ENCODE peak calls at places on chromosomes 16 and 17, in six cellular contexts. One of them, this sample, is unnamed.

GRCh38 chr17:21400816-21401593 is 24.8 kb downstream of the KCNJ12 start:
- DNase-seq in activated T-cell treated with anti-CD3 and anti-CD28 coated beads, Interleukin-2, amount 50 U/mL, for 4 hours: no peak
- DNase-seq in stimulated activated naive CD8-positive, alpha-beta T cell treated with anti-CD3 and anti-CD28 coated beads, Interleukin-15, amount 100 ng/mL, for 72 hours: no peak
- DNase-seq in IMR-90: no peak
- DNase-seq in HT1080: no peak
- DNase-seq in B cell: no peak
- DNase-seq in this sample: no peak

GRCh38 chr16:68144008-68144407 is 58.8 kb downstream of the NFATC3 start:
- DNase-seq in activated T-cell treated with anti-CD3 and anti-CD28 coated beads, Interleukin-2, amount 50 U/mL, for 4 hours: no peak
- DNase-seq in stimulated activated naive CD8-positive, alpha-beta T cell treated with anti-CD3 and anti-CD28 coated beads, Interleukin-15, amount 100 ng/mL, for 72 hours: no peak
- DNase-seq in IMR-90: no peak
- DNase-seq in HT1080: no peak
- DNase-seq in B cell: no peak
- DNase-seq in this sample: no peak

GRCh38 chr17:59377410-59377809 is 46.0 kb downstream of the YPEL2 start:
- DNase-seq in activated T-cell treated with anti-CD3 and anti-CD28 coated beads, Interleukin-2, amount 50 U/mL, for 4 hours: no peak
- DNase-seq in stimulated activated naive CD8-positive, alpha-beta T cell treated with anti-CD3 and anti-CD28 coated beads, Interleukin-15, amount 100 ng/mL, for 72 hours: no peak
- DNase-seq in IMR-90: peak; percentile 49
- DNase-seq in HT1080: peak; percentile 65
- DNase-seq in B cell: no peak
- DNase-seq in this sample: no peak

GRCh38 chr17:47719411-47720152 is 13.5 kb upstream of the TBX21 start:
- DNase-seq in activated T-cell treated with anti-CD3 and anti-CD28 coated beads, Interleukin-2, amount 50 U/mL, for 4 hours: peak; percentile 63
- DNase-seq in stimulated activated naive CD8-positive, alpha-beta T cell treated with anti-CD3 and anti-CD28 coated beads, Interleukin-15, amount 100 ng/mL, for 72 hours: peak; percentile 82
- DNase-seq in IMR-90: peak; percentile 72
- DNase-seq in HT1080: peak; percentile 80
- DNase-seq in B cell: no peak
- DNase-seq in this sample: no peak

GRCh38 chr16:88940196-88941050 is 36.6 kb downstream of the CBFA2T3 start:
- DNase-seq in activated T-cell treated with anti-CD3 and anti-CD28 coated beads, Interleukin-2, amount 50 U/mL, for 4 hours: no peak
- DNase-seq in stimulated activated naive CD8-positive, alpha-beta T cell treated with anti-CD3 and anti-CD28 coated beads, Interleukin-15, amount 100 ng/mL, for 72 hours: no peak
- DNase-seq in IMR-90: no peak
- DNase-seq in HT1080: no peak
- DNase-seq in B cell: no peak
- DNase-seq in this sample: no peak

GRCh38 chr16:50196736-50197135 is 43.6 kb downstream of the TENT4B start:
- DNase-seq in activated T-cell treated with anti-CD3 and anti-CD28 coated beads, Interleukin-2, amount 50 U/mL, for 4 hours: no peak
- DNase-seq in stimulated activated naive CD8-positive, alpha-beta T cell treated with anti-CD3 and anti-CD28 coated beads, Interleukin-15, amount 100 ng/mL, for 72 hours: no peak
- DNase-seq in IMR-90: peak; percentile 41
- DNase-seq in HT1080: peak; percentile 81
- DNase-seq in B cell: no peak
- DNase-seq in this sample: no peak

GRCh38 chr17:75645501-75645888 is 12.3 kb downstream of the SMIM5 start:
- DNase-seq in activated T-cell treated with anti-CD3 and anti-CD28 coated beads, Interleukin-2, amount 50 U/mL, for 4 hours: no peak
- DNase-seq in stimulated activated naive CD8-positive, alpha-beta T cell treated with anti-CD3 and anti-CD28 coated beads, Interleukin-15, amount 100 ng/mL, for 72 hours: no peak
- DNase-seq in IMR-90: no peak
- DNase-seq in HT1080: no peak
- DNase-seq in B cell: no peak
- DNase-seq in this sample: no peak

GRCh38 chr17:74493381-74493833 is 27.0 kb downstream of the CD300A start:
- DNase-seq in activated T-cell treated with anti-CD3 and anti-CD28 coated beads, Interleukin-2, amount 50 U/mL, for 4 hours: peak; percentile 63
- DNase-seq in stimulated activated naive CD8-positive, alpha-beta T cell treated with anti-CD3 and anti-CD28 coated beads, Interleukin-15, amount 100 ng/mL, for 72 hours: peak; percentile 43
- DNase-seq in IMR-90: peak; percentile 45
- DNase-seq in HT1080: peak; percentile 44
- DNase-seq in B cell: peak; percentile 50
- DNase-seq in this sample: peak; percentile 54

GRCh38 chr16:29314292-29314934 is 92.1 kb downstream of the NPIPB11 start:
- DNase-seq in activated T-cell treated with anti-CD3 and anti-CD28 coated beads, Interleukin-2, amount 50 U/mL, for 4 hours: no peak
- DNase-seq in stimulated activated naive CD8-positive, alpha-beta T cell treated with anti-CD3 and anti-CD28 coated beads, Interleukin-15, amount 100 ng/mL, for 72 hours: no peak
- DNase-seq in IMR-90: no peak
- DNase-seq in HT1080: no peak
- DNase-seq in B cell: peak; percentile 9
- DNase-seq in this sample: no peak

GRCh38 chr16:2497116-2497630 is 16.6 kb upstream of the ATP6V0C start:
- DNase-seq in activated T-cell treated with anti-CD3 and anti-CD28 coated beads, Interleukin-2, amount 50 U/mL, for 4 hours: no peak
- DNase-seq in stimulated activated naive CD8-positive, alpha-beta T cell treated with anti-CD3 and anti-CD28 coated beads, Interleukin-15, amount 100 ng/mL, for 72 hours: no peak
- DNase-seq in IMR-90: no peak
- DNase-seq in HT1080: no peak
- DNase-seq in B cell: no peak
- DNase-seq in this sample: no peak

GRCh38 chr16:49643429-49644142 is 212.3 kb downstream of the ZNF423 start:
- DNase-seq in activated T-cell treated with anti-CD3 and anti-CD28 coated beads, Interleukin-2, amount 50 U/mL, for 4 hours: no peak
- DNase-seq in stimulated activated naive CD8-positive, alpha-beta T cell treated with anti-CD3 and anti-CD28 coated beads, Interleukin-15, amount 100 ng/mL, for 72 hours: no peak
- DNase-seq in IMR-90: peak; percentile 78
- DNase-seq in HT1080: peak; percentile 32
- DNase-seq in B cell: no peak
- DNase-seq in this sample: no peak

GRCh38 chr16:8962393-8963009 is 1.2 kb downstream of the USP7 start:
- DNase-seq in activated T-cell treated with anti-CD3 and anti-CD28 coated beads, Interleukin-2, amount 50 U/mL, for 4 hours: peak; percentile 21
- DNase-seq in stimulated activated naive CD8-positive, alpha-beta T cell treated with anti-CD3 and anti-CD28 coated beads, Interleukin-15, amount 100 ng/mL, for 72 hours: peak; percentile 44
- DNase-seq in IMR-90: no peak
- DNase-seq in HT1080: no peak
- DNase-seq in B cell: peak; percentile 85
- DNase-seq in this sample: peak; percentile 47

GRCh38 chr17:11412653-11413052 is 171.6 kb downstream of the SHISA6 start:
- DNase-seq in activated T-cell treated with anti-CD3 and anti-CD28 coated beads, Interleukin-2, amount 50 U/mL, for 4 hours: no peak
- DNase-seq in stimulated activated naive CD8-positive, alpha-beta T cell treated with anti-CD3 and anti-CD28 coated beads, Interleukin-15, amount 100 ng/mL, for 72 hours: no peak
- DNase-seq in IMR-90: no peak
- DNase-seq in HT1080: no peak
- DNase-seq in B cell: no peak
- DNase-seq in this sample: no peak

GRCh38 chr17:57945999-57946797 is 9.0 kb downstream of the CUEDC1 start:
- DNase-seq in activated T-cell treated with anti-CD3 and anti-CD28 coated beads, Interleukin-2, amount 50 U/mL, for 4 hours: no peak
- DNase-seq in stimulated activated naive CD8-positive, alpha-beta T cell treated with anti-CD3 and anti-CD28 coated beads, Interleukin-15, amount 100 ng/mL, for 72 hours: no peak
- DNase-seq in IMR-90: peak; percentile 58
- DNase-seq in HT1080: no peak
- DNase-seq in B cell: no peak
- DNase-seq in this sample: no peak

GRCh38 chr16:27780468-27781194 is 230.7 kb downstream of the KATNIP start:
- DNase-seq in activated T-cell treated with anti-CD3 and anti-CD28 coated beads, Interleukin-2, amount 50 U/mL, for 4 hours: no peak
- DNase-seq in stimulated activated naive CD8-positive, alpha-beta T cell treated with anti-CD3 and anti-CD28 coated beads, Interleukin-15, amount 100 ng/mL, for 72 hours: no peak
- DNase-seq in IMR-90: no peak
- DNase-seq in HT1080: no peak
- DNase-seq in B cell: no peak
- DNase-seq in this sample: no peak

GRCh38 chr17:41211845-41212466 is 14.5 kb upstream of the KRTAP9-2 start:
- DNase-seq in activated T-cell treated with anti-CD3 and anti-CD28 coated beads, Interleukin-2, amount 50 U/mL, for 4 hours: no peak
- DNase-seq in stimulated activated naive CD8-positive, alpha-beta T cell treated with anti-CD3 and anti-CD28 coated beads, Interleukin-15, amount 100 ng/mL, for 72 hours: no peak
- DNase-seq in IMR-90: peak; percentile 73
- DNase-seq in HT1080: peak; percentile 39
- DNase-seq in B cell: no peak
- DNase-seq in this sample: no peak

GRCh38 chr16:85231959-85232358 is 119.7 kb upstream of the CIBAR2 start:
- DNase-seq in activated T-cell treated with anti-CD3 and anti-CD28 coated beads, Interleukin-2, amount 50 U/mL, for 4 hours: no peak
- DNase-seq in stimulated activated naive CD8-positive, alpha-beta T cell treated with anti-CD3 and anti-CD28 coated beads, Interleukin-15, amount 100 ng/mL, for 72 hours: no peak
- DNase-seq in IMR-90: no peak
- DNase-seq in HT1080: no peak
- DNase-seq in B cell: no peak
- DNase-seq in this sample: no peak

This sample was measured in HuH-7.5.